ENCODE peak calls at places on chromosomes 12 and 14, in eight cellular contexts. F, H, R, N, Q, Z, X and U are unnamed samples.
A peak's percentile ranks its signal among the peaks of the same experiment; 100 is the strongest.

GRCh38 chr14:65866906-65867305 is 454.4 kb downstream of the FUT8 start:
- DNase-seq in F (no peak), H (no peak), R (no peak), N (no peak), Q (no peak), Z (no peak), X (no peak), U (no peak)

GRCh38 chr12:92191061-92191460 is 45.4 kb upstream of the BTG1 start:
- DNase-seq in F (no peak), H (no peak), R (no peak), N (no peak), Q (no peak), Z (no peak), X (no peak), U (no peak)

GRCh38 chr14:23061995-23062394 is 4.7 kb upstream of the CDH24 start:
- DNase-seq in F (no peak), H (no peak), R (no peak), N (no peak), Q (no peak), Z (no peak), X (peak; percentile 80), U (peak; percentile 81)

GRCh38 chr14:24576178-24576577 is at the start of gene CTSG:
- DNase-seq in F (no peak), H (no peak), R (no peak), N (no peak), Q (no peak), Z (no peak), X (no peak), U (peak; percentile 9)

GRCh38 chr12:122348505-122348904 is 74.0 kb downstream of the CLIP1 start:
- DNase-seq in F (no peak), H (no peak), R (no peak), N (no peak), Q (no peak), Z (no peak), X (no peak), U (no peak)

GRCh38 chr14:85634205-85634604 is 104.3 kb downstream of the FLRT2 start:
- DNase-seq in F (no peak), H (no peak), R (no peak), N (no peak), Q (no peak), Z (no peak), X (no peak), U (peak; percentile 8)

GRCh38 chr14:74510211-74510931 is 16.8 kb downstream of the ISCA2 start:
- DNase-seq in F (no peak), H (no peak), R (no peak), N (no peak), Q (no peak), Z (no peak), X (no peak), U (no peak)

GRCh38 chr14:54366726-54367707 is 29.8 kb upstream of the CDKN3 start:
- DNase-seq in F (peak; percentile 12), H (no peak), R (no peak), N (no peak), Q (peak; percentile 83), Z (no peak), X (peak; percentile 33), U (peak; percentile 35)

GRCh38 chr14:98900236-98900635 is 371.8 kb downstream of the BCL11B start:
- DNase-seq in F (no peak), H (no peak), R (no peak), N (no peak), Q (no peak), Z (no peak), X (no peak), U (no peak)

GRCh38 chr14:38047518-38047917 is 160.2 kb upstream of the SSTR1 start:
- DNase-seq in F (no peak), H (no peak), R (no peak), N (no peak), Q (no peak), Z (no peak), X (no peak), U (peak; percentile 25)

GRCh38 chr12:65492997-65493892 is 214.8 kb downstream of the MSRB3 start:
- DNase-seq in F (no peak), H (no peak), R (no peak), N (no peak), Q (no peak), Z (no peak), X (no peak), U (no peak)

GRCh38 chr12:124797321-124797720 is 66.3 kb downstream of the SCARB1 start:
- DNase-seq in F (no peak), H (no peak), R (no peak), N (no peak), Q (peak; percentile 55), Z (no peak), X (no peak), U (peak; percentile 26)

GRCh38 chr12:51403159-51403558 is 12.0 kb upstream of the GALNT6 start:
- DNase-seq in F (no peak), H (no peak), R (no peak), N (no peak), Q (no peak), Z (no peak), X (no peak), U (no peak)

GRCh38 chr14:92472860-92473259 is 40.7 kb upstream of the RIN3 start:
- DNase-seq in F (no peak), H (no peak), R (no peak), N (no peak), Q (no peak), Z (no peak), X (no peak), U (no peak)

GRCh38 chr14:61747342-61747741 is 14.9 kb upstream of the SNAPC1 start:
- DNase-seq in F (no peak), H (no peak), R (no peak), N (no peak), Q (no peak), Z (no peak), X (no peak), U (no peak)

GRCh38 chr14:95538801-95539509 is 4.1 kb downstream of the GLRX5 start:
- DNase-seq in F (no peak), H (no peak), R (no peak), N (no peak), Q (no peak), Z (no peak), X (no peak), U (no peak)

GRCh38 chr12:44372259-44372658 is 503.9 kb downstream of the NELL2 start:
- DNase-seq in F (no peak), H (no peak), R (no peak), N (no peak), Q (no peak), Z (no peak), X (no peak), U (no peak)

GRCh38 chr14:23071975-23072539 is 14.7 kb upstream of the CDH24 start:
- DNase-seq in F (no peak), H (no peak), R (no peak), N (no peak), Q (peak; percentile 62), Z (no peak), X (no peak), U (no peak)

GRCh38 chr12:58919271-58920101 is 818 bp downstream of the LRIG3 start:
- DNase-seq in F (peak; percentile 54), H (no peak), R (peak; percentile 15), N (no peak), Q (peak; percentile 38), Z (no peak), X (peak; percentile 13), U (peak; percentile 81)

GRCh38 chr14:82313889-82314288 is 780.2 kb upstream of the SEL1L start:
- DNase-seq in F (no peak), H (no peak), R (no peak), N (no peak), Q (no peak), Z (no peak), X (no peak), U (peak; percentile 90)

GRCh38 chr12:29153231-29153630 is 4.2 kb downstream of the FAR2 start:
- DNase-seq in F (no peak), H (no peak), R (no peak), N (no peak), Q (peak; percentile 76), Z (no peak), X (no peak), U (peak; percentile 39)

GRCh38 chr14:72535485-72535884 is 358.4 kb downstream of the DPF3 start:
- DNase-seq in F (no peak), H (no peak), R (peak; percentile 47), N (no peak), Q (no peak), Z (peak; percentile 17), X (no peak), U (no peak)

GRCh38 chr14:77183896-77184295 is 2.3 kb downstream of the TMEM63C start:
- DNase-seq in F (no peak), H (no peak), R (no peak), N (no peak), Q (no peak), Z (no peak), X (no peak), U (no peak)

GRCh38 chr12:90987101-90987500 is 17.7 kb downstream of the EPYC start:
- DNase-seq in F (no peak), H (no peak), R (no peak), N (no peak), Q (no peak), Z (no peak), X (peak; percentile 48), U (no peak)

GRCh38 chr14:31363331-31364073 is 56.8 kb downstream of the HEATR5A start:
- DNase-seq in F (no peak), H (no peak), R (no peak), N (no peak), Q (no peak), Z (no peak), X (no peak), U (no peak)

GRCh38 chr14:20262642-20263128 is 23.6 kb downstream of the OR11H4 start:
- DNase-seq in F (no peak), H (no peak), R (peak; percentile 29), N (no peak), Q (peak; percentile 54), Z (no peak), X (peak; percentile 32), U (no peak)

GRCh38 chr12:122079532-122080081 is 1.1 kb downstream of the MLXIP start:
- DNase-seq in F (no peak), H (no peak), R (no peak), N (no peak), Q (no peak), Z (no peak), X (no peak), U (peak; percentile 61)